ENCODE peak calls at places on chromosome 22, in eight cellular contexts. F is right lobe of liver, Z is PC-3, X is heart right ventricle, W is body of pancreas, E is A549, S is heart left ventricle, K is mesenchymal stem cell. T is an unnamed sample. For H3K4me1, the result is how much of the 10 kb centered on the place peaks cover.

GRCh38 chr22:36332623-36333331 is 55.0 kb downstream of the MYH9 start:
- DNase-seq in W (peak), X (no peak), S (no peak), F (no peak), K (peak), Z (peak), E (no peak), T (no peak)

GRCh38 chr22:45731798-45732495 is 60.3 kb downstream of the ATXN10 start:
- DNase-seq in E (peak), X (no peak), W (no peak), Z (peak), F (no peak), K (peak), S (no peak), T (no peak)

GRCh38 chr22:37416806-37417205 is 10.5 kb downstream of the ELFN2 start:
- DNase-seq in W (peak), K (no peak), X (no peak), Z (no peak), S (no peak), E (no peak), F (no peak), T (no peak)

GRCh38 chr22:49807780-49808708 is 19.6 kb downstream of the BRD1 start:
- DNase-seq in S (no peak), E (no peak), W (no peak), F (no peak), Z (no peak), K (no peak), X (no peak), T (no peak)

GRCh38 chr22:50722716-50723428 is 15.1 kb upstream of the ACR start:
- DNase-seq in E (no peak), Z (no peak), X (no peak), S (no peak), W (no peak), K (no peak), F (no peak), T (no peak)

GRCh38 chr22:27393371-27393770 is 408.2 kb downstream of the MN1 start:
- DNase-seq in S (no peak), E (no peak), W (no peak), Z (peak), X (no peak), F (no peak), K (no peak), T (no peak)

GRCh38 chr22:19876314-19876940 is 21.8 kb upstream of the GNB1L start:
- DNase-seq in K (no peak), W (peak), Z (no peak), S (peak), F (no peak), X (no peak), E (no peak), T (peak)

GRCh38 chr22:21927174-21927823 is 25.3 kb downstream of the PPM1F start:
- DNase-seq in K (no peak), S (no peak), W (no peak), X (no peak), Z (no peak), F (no peak), E (no peak), T (no peak)

GRCh38 chr22:35172452-35172851 is 84.8 kb upstream of the HMGXB4 start:
- DNase-seq in X (no peak), E (no peak), F (no peak), S (no peak), W (no peak), Z (no peak), K (no peak), T (no peak)

GRCh38 chr22:43090130-43090789 is 1.1 kb upstream of the TTLL1 start:
- DNase-seq in E (peak), S (peak), X (no peak), Z (peak), K (peak), F (peak), W (peak), T (peak)

GRCh38 chr22:20652582-20652981 is 121.3 kb upstream of the SERPIND1 start:
- DNase-seq in S (no peak), W (no peak), K (no peak), E (no peak), X (no peak), F (no peak), Z (no peak), T (no peak)

GRCh38 chr22:37760152-37760551 is 47.6 kb upstream of the GCAT start:
- DNase-seq in K (peak), W (no peak), E (no peak), Z (no peak), X (no peak), S (no peak), F (no peak), T (no peak)

GRCh38 chr22:34812631-34813030 is 253.3 kb upstream of the ISX start:
- DNase-seq in W (no peak), Z (no peak), K (peak), E (no peak), X (no peak), S (no peak), F (no peak), T (no peak)

GRCh38 chr22:39580795-39581194 is 10.2 kb downstream of the CACNA1I start:
- DNase-seq in E (no peak), F (no peak), S (no peak), X (no peak), Z (no peak), W (no peak), K (no peak), T (no peak)

GRCh38 chr22:49724893-49725489 is 102.7 kb downstream of the BRD1 start:
- DNase-seq in F (no peak), K (peak), S (peak), Z (peak), E (peak), W (peak), X (peak), T (peak)

GRCh38 chr22:36081023-36081431 is 52.4 kb upstream of the RBFOX2 start:
- DNase-seq in W (no peak), K (peak), F (no peak), X (no peak), Z (no peak), S (no peak), E (no peak), T (no peak)

GRCh38 chr22:26952654-26953379 is 295.4 kb downstream of the MIAT start:
- DNase-seq in K (no peak), Z (no peak), S (no peak), F (no peak), X (no peak), W (no peak), E (no peak), T (no peak)

GRCh38 chr22:29912605-29913398 is 29.8 kb downstream of the MTMR3 start:
- DNase-seq in S (no peak), X (no peak), E (no peak), W (no peak), Z (peak), F (no peak), K (peak), T (no peak)
- H3K4me1 ChIP-seq in S (under half), X (half or more), E (half or more), W (under half), Z (under half), F (under half), K (under half), T (half or more)

GRCh38 chr22:33204408-33204807 is 146.2 kb upstream of the SYN3 start:
- DNase-seq in X (no peak), W (no peak), S (no peak), Z (no peak), E (no peak), K (no peak), F (no peak), T (no peak)

DNA sequence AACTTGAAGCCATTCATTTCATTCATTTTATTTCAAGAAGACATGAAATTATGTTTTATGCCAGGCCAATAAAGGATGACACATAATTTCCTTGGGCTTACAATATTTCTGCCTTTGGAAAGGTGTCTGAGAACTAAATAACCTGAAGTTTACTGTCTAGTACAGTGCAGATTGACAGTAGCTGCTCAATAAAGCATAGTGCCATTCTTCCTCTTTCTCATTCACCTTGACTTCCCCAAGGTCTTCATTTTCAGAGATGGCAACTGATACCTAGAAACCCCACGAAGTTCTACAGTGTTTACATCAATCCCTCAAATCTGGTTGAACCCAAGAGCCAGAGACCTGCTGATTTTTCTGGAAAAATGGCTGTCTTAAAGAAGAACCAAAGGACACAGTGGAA is 144.3 kb upstream of the SYN3 start:
- DNase-seq in E (no peak), F (no peak), S (no peak), X (no peak), W (no peak), Z (no peak), K (no peak), T (no peak)
- H3K4me1 ChIP-seq in E (under half), F (under half), S (under half), X (under half), W (under half), Z (under half), K (under half), T (under half)

DNA sequence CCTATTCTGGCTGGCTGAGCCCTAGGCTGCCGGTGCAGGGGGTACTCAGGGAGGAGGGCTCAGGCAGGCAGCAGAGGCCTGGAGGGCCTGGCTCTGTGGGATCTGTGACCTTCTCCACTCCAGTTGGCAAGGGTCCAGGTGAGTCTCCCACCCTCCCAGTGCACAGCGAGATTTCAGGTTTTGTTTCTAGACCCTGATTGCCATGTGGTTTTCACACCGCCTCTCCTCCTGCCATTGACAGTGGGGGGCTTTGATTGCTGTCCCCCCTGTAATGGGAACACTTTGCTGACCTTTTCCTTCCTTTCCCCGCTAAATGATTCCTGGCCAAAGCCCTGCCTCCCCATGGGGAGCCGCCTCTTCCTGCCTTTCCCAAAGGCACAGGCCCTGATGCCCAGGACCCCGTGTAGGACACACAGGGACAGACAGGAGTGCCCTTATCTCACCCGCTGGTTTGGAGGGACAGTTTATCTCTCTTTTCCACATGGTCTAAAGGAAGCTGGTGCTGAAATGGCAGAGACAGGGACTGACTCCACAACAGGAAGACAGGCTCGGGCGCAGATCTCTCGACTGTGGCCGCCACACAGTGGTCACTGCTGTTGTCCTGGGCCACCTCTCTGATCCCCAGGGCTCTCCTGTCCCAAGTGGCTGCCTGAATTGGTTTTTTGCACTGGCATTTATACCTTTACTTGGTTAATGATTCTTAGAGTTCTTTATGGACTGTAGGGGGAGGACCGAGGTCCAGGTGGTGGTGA is 43.4 kb downstream of the BCR start:
- DNase-seq in S (peak), E (no peak), K (no peak), Z (no peak), X (no peak), F (no peak), W (no peak), T (peak)
- H3K4me1 ChIP-seq in S (half or more), E (half or more), K (half or more), Z (under half), X (half or more), F (under half), W (under half), T (half or more)

GRCh38 chr22:41023299-41023623 is 69.1 kb upstream of the EP300 start:
- DNase-seq in F (no peak), W (peak), K (no peak), S (no peak), X (no peak), E (no peak), Z (no peak), T (no peak)

GRCh38 chr22:41021655-41022454 is 70.5 kb upstream of the EP300 start:
- DNase-seq in X (peak), E (peak), K (peak), S (peak), F (peak), W (peak), Z (peak), T (peak)

GRCh38 chr22:41022470-41023298 is 69.7 kb upstream of the EP300 start:
- DNase-seq in S (peak), F (peak), K (peak), W (peak), X (peak), E (peak), Z (peak), T (peak)

DNA sequence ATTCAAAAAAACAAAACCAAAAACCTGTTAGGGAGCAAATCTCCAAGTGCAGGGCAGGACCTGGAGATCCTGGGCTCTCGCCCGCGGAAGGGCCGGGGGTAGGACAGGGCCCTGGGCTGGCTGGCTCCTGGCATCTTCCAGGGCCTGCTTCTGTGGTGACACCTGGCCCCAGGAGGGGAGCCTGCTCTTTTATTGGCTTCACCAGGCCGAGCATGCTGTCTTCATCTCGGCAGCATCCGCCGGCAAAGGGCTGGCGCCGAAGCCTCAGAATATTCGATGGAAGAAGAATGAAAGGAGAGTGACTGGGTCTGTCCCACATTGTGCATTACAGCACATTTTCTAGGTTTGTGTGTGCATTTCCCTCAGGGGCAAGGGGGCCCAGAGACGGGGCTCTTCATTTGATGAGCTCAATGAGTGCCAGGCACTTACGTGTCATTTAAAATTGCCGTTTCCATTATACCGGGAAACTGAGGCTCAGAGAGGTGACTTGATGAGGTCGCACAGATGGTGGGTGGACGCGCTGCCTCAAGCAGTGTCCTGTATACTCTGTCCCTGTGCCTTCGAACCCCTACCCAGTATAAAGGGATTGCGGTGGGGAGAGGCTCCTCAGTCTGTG is 70.0 kb downstream of the RBX1 start:
- DNase-seq in X (peak), Z (no peak), F (no peak), W (peak), S (no peak), K (peak), E (no peak), T (peak)
- H3K4me1 ChIP-seq in X (under half), Z (under half), F (under half), W (under half), S (under half), K (under half), E (under half), T (under half)

GRCh38 chr22:48629631-48630443 is 1197.8 kb downstream of the BRD1 start:
- DNase-seq in K (no peak), X (no peak), F (no peak), E (no peak), W (no peak), Z (no peak), S (no peak), T (no peak)

GRCh38 chr22:48628891-48629559 is 1198.6 kb downstream of the BRD1 start:
- DNase-seq in Z (no peak), F (no peak), W (no peak), K (no peak), X (no peak), S (no peak), E (no peak), T (no peak)

GRCh38 chr22:48631288-48631687 is 1196.4 kb downstream of the BRD1 start:
- DNase-seq in S (no peak), F (no peak), Z (no peak), X (no peak), K (no peak), E (no peak), W (no peak), T (no peak)

GRCh38 chr22:48630848-48631247 is 1196.8 kb downstream of the BRD1 start:
- DNase-seq in K (no peak), Z (no peak), S (no peak), E (no peak), X (no peak), W (no peak), F (no peak), T (peak)

GRCh38 chr22:48630444-48630777 is 1197.3 kb downstream of the BRD1 start:
- DNase-seq in W (no peak), K (no peak), E (no peak), F (no peak), S (no peak), X (no peak), Z (no peak), T (no peak)
- H3K4me1 ChIP-seq in W (under half), K (under half), E (under half), F (under half), S (under half), X (under half), Z (under half), T (under half)

DNA sequence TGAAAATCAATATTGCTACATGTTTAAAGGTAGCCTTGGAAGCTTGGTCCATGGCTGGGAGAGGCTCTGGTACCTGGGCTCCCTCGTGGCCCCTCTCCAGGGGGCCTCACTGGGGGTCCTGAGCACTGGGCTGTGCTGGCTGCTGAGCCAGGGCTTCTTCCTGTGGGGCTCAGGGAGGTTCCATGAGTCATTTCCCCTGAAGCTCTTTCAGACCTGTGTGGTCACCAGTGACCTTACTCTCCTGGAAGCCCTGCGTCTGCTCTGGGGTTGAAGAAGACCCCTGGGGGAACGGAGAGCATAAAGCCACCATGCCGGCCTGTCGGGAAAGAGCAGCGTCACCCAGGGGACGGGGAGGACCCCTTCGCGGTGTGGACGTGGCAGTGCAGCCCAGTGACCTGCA is 389.0 kb downstream of the TBC1D22A start:
- DNase-seq in S (no peak), F (no peak), Z (peak), X (no peak), K (peak), E (no peak), W (no peak), T (peak)
- H3K4me1 ChIP-seq in S (under half), F (under half), Z (under half), X (under half), K (under half), E (under half), W (under half), T (under half)

GRCh38 chr22:28742562-28742962 is 723 bp downstream of the HSCB start:
- DNase-seq in S (no peak), Z (no peak), E (no peak), K (no peak), X (no peak), W (no peak), F (no peak), T (no peak)

GRCh38 chr22:28743852-28744251 is 2.0 kb downstream of the HSCB start:
- DNase-seq in S (no peak), E (no peak), Z (no peak), W (no peak), F (no peak), K (no peak), X (no peak), T (no peak)

GRCh38 chr22:28736296-28737155 is 5.1 kb downstream of the CHEK2 start:
- DNase-seq in W (no peak), F (no peak), Z (no peak), S (no peak), K (no peak), E (no peak), X (no peak), T (no peak)

GRCh38 chr22:28741200-28741757 is 341 bp downstream of the CHEK2 start:
- DNase-seq in X (no peak), S (no peak), E (no peak), F (no peak), K (no peak), Z (no peak), W (no peak), T (no peak)

DNA sequence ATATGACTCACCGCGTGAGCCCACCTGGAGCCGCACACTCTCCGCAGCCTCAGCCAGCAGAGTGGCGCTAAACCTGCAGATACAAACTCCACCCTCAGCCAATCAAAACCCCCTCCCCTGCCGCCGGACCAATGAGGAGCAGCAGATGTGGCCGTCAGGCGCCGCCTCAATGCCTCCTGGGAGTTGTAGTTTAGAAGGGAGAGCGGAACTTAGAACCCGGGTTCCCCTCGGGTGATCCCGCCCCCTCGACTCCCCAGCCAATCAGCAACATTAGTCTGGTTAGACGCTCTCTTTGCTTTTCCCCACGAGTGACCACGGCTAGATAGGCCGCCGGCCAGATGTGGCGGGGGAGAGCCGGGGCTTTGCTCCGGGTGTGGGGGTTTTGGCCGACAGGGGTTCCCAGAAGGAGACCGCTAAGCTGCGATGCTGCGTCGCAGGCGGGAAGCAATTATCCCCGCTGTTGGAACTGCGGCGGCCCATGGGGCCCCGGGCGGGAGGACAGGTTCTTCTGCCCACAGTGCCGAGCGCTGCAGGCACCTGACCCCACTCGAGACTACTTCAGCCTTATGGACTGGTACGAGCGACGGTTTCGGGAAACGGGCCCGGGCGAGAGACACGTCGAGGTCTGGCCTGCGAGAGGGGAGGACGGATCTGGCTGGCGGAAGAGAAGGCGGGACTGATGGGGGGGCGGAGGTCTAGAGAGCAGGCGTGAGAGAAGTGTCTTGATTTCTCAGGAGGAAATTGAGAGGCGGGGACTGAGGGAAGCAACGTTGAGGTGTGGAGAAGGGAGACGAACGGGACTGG is at the start of the genes CHEK2 and HSCB:
- DNase-seq in S (peak), W (peak), X (peak), E (peak), Z (peak), F (peak), K (peak), T (peak)
- H3K4me1 ChIP-seq in S (under half), W (under half), X (under half), E (under half), Z (under half), F (under half), K (under half), T (under half)

GRCh38 chr22:25448435-25449051 is 115.9 kb upstream of the GRK3 start:
- DNase-seq in E (peak), Z (peak), S (no peak), F (no peak), W (peak), K (peak), X (no peak), T (no peak)
- H3K4me1 ChIP-seq in E (under half), Z (under half), S (under half), F (under half), W (under half), K (under half), X (under half), T (under half)